ENCODE peak calls at places on chromosome 12, in nine cellular contexts. I is ovary, M is IMR-90, H is GM12891, Z is A549, G is breast epithelium, T is adrenal gland, V is heart left ventricle, P is uterus. L is an unnamed sample.

GRCh38 chr12:85076688-85077430 is 40.7 kb downstream of the LRRIQ1 start:
- DNase-seq in I (no peak), M (peak), H (no peak), Z (peak), G (no peak), T (no peak), V (no peak), P (no peak), L (no peak)

GRCh38 chr12:42504049-42504448 is 85.5 kb downstream of the PRICKLE1 start:
- DNase-seq in I (no peak), M (peak), H (no peak), Z (no peak), G (no peak), T (no peak), V (no peak), P (no peak), L (no peak)

GRCh38 chr12:51320695-51321320 is 3.2 kb downstream of the BIN2 start:
- DNase-seq in I (no peak), M (peak), H (no peak), Z (peak), G (no peak), T (no peak), V (no peak), P (no peak), L (no peak)

GRCh38 chr12:65823481-65824313 is 586 bp upstream of the HMGA2 start:
- DNase-seq in I (peak), M (peak), H (no peak), Z (peak), G (no peak), T (peak), V (no peak), P (peak), L (peak)

GRCh38 chr12:132736913-132737312 is 24.7 kb downstream of the ANKLE2 start:
- DNase-seq in I (no peak), M (no peak), H (no peak), Z (no peak), G (no peak), T (no peak), V (no peak), P (no peak), L (no peak)

GRCh38 chr12:2412305-2412643 is 359.5 kb downstream of the CACNA1C start:
- DNase-seq in I (no peak), M (no peak), H (no peak), Z (no peak), G (no peak), T (no peak), V (no peak), P (no peak), L (no peak)

GRCh38 chr12:30764251-30764650 is 9.5 kb upstream of the CAPRIN2 start:
- DNase-seq in I (no peak), M (no peak), H (no peak), Z (no peak), G (no peak), T (no peak), V (no peak), P (no peak), L (no peak)

GRCh38 chr12:18899162-18899561 is 161.2 kb downstream of the CAPZA3 start:
- DNase-seq in I (no peak), M (no peak), H (no peak), Z (peak), G (no peak), T (no peak), V (no peak), P (no peak), L (no peak)

GRCh38 chr12:113874326-113874725 is 91.8 kb downstream of the RBM19 start:
- DNase-seq in I (no peak), M (no peak), H (no peak), Z (no peak), G (no peak), T (no peak), V (no peak), P (no peak), L (no peak)

GRCh38 chr12:15546102-15546701 is 223.9 kb downstream of the PTPRO start:
- DNase-seq in I (no peak), M (no peak), H (no peak), Z (no peak), G (no peak), T (no peak), V (no peak), P (no peak), L (no peak)

GRCh38 chr12:67534671-67535070 is 113.9 kb upstream of the DYRK2 start:
- DNase-seq in I (peak), M (peak), H (no peak), Z (peak), G (no peak), T (peak), V (peak), P (peak), L (no peak)

GRCh38 chr12:104303538-104304151 is at the start of gene EID3:
- DNase-seq in I (peak), M (peak), H (peak), Z (peak), G (peak), T (peak), V (peak), P (peak), L (peak)

GRCh38 chr12:116133609-116134214 is 143.8 kb downstream of the MED13L start:
- DNase-seq in I (no peak), M (no peak), H (no peak), Z (no peak), G (no peak), T (no peak), V (no peak), P (no peak), L (no peak)

GRCh38 chr12:32586390-32586789 is 92.7 kb upstream of the DNM1L start:
- DNase-seq in I (no peak), M (peak), H (no peak), Z (no peak), G (no peak), T (no peak), V (no peak), P (no peak), L (no peak)

GRCh38 chr12:14418526-14418925 is 53.0 kb downstream of the ATF7IP start:
- DNase-seq in I (no peak), M (peak), H (no peak), Z (no peak), G (no peak), T (no peak), V (no peak), P (no peak), L (no peak)

GRCh38 chr12:73421832-73422231 is 1115.8 kb upstream of the ATXN7L3B start:
- DNase-seq in I (no peak), M (no peak), H (no peak), Z (no peak), G (no peak), T (no peak), V (no peak), P (no peak), L (no peak)

GRCh38 chr12:64735447-64735846 is 23.8 kb downstream of the GNS start:
- DNase-seq in I (no peak), M (peak), H (no peak), Z (no peak), G (no peak), T (no peak), V (no peak), P (no peak), L (no peak)

GRCh38 chr12:78887008-78887407 is 22.4 kb downstream of the SYT1 start:
- DNase-seq in I (no peak), M (peak), H (no peak), Z (peak), G (no peak), T (no peak), V (no peak), P (no peak), L (no peak)

GRCh38 chr12:110658882-110659281 is 30.0 kb downstream of the HVCN1 start:
- DNase-seq in I (no peak), M (no peak), H (no peak), Z (no peak), G (no peak), T (no peak), V (no peak), P (no peak), L (no peak)

GRCh38 chr12:130214686-130215370 is 52.6 kb downstream of the FZD10 start:
- DNase-seq in I (no peak), M (no peak), H (no peak), Z (no peak), G (no peak), T (no peak), V (no peak), P (no peak), L (no peak)

GRCh38 chr12:32025906-32026305 is 66.7 kb downstream of the RESF1 start:
- DNase-seq in I (no peak), M (no peak), H (no peak), Z (no peak), G (no peak), T (no peak), V (no peak), P (no peak), L (no peak)

GRCh38 chr12:119627019-119627643 is 33.6 kb downstream of the TMEM233 start:
- DNase-seq in I (no peak), M (no peak), H (no peak), Z (no peak), G (no peak), T (no peak), V (no peak), P (no peak), L (no peak)

GRCh38 chr12:68222336-68222735 is 3.3 kb downstream of the IL26 start:
- DNase-seq in I (no peak), M (peak), H (no peak), Z (no peak), G (no peak), T (no peak), V (no peak), P (no peak), L (no peak)

GRCh38 chr12:15322164-15323054 is at the start of gene PTPRO:
- DNase-seq in I (no peak), M (no peak), H (peak), Z (peak), G (no peak), T (no peak), V (no peak), P (peak), L (no peak)

GRCh38 chr12:118183711-118184110 is 47.8 kb downstream of the PEBP1 start:
- DNase-seq in I (no peak), M (no peak), H (no peak), Z (no peak), G (no peak), T (no peak), V (no peak), P (no peak), L (no peak)

GRCh38 chr12:85441740-85442139 is 161.7 kb downstream of the ALX1 start:
- DNase-seq in I (no peak), M (peak), H (no peak), Z (peak), G (no peak), T (no peak), V (no peak), P (no peak), L (no peak)

DNA sequence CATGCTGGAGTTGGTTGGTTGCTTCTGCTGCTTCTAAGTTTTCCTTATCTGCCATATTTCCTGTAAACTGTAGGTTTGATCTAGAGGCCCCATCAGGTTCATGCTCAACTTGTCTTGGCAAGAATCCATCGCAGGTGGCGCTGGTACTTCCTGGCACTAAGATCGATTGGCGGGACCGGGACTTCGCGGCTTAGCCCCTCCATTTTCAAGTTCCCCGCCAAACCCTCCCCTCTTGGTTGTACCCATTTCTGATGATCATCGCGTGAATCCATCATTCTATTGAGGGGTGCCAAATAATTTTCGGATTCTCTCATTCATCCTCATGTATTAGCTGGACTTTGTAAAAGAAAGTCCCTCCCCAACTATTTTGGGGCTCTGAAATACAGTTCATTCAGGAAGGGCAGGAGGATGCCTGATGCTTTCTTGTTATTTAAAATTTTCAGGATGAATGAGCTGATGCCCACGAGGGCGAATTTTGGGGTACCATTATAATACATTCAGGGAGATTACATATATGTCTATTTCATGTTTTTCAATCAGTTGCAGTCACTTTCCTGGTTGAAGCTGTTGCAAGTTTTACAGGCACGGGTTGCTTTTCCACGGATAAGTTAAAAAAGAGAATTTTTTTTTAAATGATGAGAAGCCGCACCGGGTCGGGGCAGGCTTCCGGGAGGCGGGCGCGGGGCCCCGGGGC is 424 bp upstream of the BRI3BP start:
- DNase-seq in I (no peak), M (peak), H (no peak), Z (peak), G (no peak), T (no peak), V (no peak), P (no peak), L (no peak)
- TF ChIP-seq POLR2A in I (no peak), M (no peak), H (peak), Z (peak), G (no peak), T (no peak), V (no peak), P (no peak), L (no peak)

DNA sequence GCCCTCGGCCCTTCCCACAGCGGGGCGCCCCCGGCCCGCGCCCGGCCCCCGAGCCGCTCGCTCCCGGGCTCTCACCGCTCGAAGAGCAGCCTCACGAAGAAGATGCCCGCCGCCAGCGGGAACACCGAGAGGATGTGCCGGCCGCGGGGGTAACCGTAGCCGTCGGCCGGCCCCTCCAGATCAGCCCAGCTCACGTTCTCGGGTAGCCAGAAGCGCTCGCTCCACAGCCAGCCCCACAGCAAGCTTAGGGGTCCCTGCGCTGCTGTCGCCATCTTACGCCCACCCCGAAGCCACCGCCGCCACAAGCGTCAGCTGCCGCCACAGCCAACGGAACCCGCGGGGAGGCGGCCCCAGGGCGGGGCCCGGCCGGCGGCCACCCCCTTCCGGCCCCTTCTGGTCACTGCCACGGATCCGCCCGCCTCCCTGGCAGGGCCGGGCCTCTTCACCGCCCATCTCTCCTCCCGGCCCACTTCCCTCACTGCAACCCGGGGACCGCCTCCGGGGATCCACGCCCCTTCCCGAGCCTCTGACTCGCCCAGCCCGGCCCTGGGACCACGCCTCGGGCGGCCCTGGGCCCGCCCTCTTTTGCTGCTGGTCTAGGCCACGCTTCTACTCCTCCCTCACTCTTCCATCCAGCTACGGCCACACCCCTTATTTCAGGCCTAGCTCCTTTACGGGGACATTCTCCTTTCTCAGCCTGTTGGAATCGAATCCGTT is at the start of gene CERS5:
- DNase-seq in I (peak), M (peak), H (peak), Z (peak), G (peak), T (peak), V (peak), P (peak), L (peak)
- TF ChIP-seq POLR2A in I (peak), M (peak), H (peak), Z (peak), G (peak), T (peak), V (no peak), P (peak), L (peak)

DNA sequence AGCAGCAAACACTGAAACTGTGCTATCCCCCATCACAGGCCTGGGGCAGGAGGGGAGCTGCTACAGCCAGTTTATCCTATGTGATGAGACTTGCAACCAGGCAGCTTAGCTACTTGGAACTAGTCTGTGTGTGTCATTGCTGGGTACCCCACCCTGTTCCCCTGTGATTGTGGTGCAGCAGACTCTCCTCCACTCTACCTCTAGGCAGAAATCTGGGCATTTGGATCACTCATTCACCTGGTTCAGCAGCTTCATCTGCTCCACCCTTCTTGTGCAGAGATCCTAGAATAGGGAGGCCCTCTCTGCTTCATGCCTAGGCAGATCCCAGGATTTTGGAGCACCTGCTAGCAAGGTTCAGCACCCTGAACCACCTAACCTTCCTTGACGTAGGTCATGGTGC is 8.8 kb downstream of the TAS2R13 start:
- DNase-seq in I (no peak), M (no peak), H (no peak), Z (no peak), G (no peak), T (no peak), V (no peak), P (no peak), L (no peak)
- TF ChIP-seq POLR2A in I (no peak), M (no peak), H (no peak), Z (no peak), G (no peak), T (no peak), V (no peak), P (no peak), L (no peak)

DNA sequence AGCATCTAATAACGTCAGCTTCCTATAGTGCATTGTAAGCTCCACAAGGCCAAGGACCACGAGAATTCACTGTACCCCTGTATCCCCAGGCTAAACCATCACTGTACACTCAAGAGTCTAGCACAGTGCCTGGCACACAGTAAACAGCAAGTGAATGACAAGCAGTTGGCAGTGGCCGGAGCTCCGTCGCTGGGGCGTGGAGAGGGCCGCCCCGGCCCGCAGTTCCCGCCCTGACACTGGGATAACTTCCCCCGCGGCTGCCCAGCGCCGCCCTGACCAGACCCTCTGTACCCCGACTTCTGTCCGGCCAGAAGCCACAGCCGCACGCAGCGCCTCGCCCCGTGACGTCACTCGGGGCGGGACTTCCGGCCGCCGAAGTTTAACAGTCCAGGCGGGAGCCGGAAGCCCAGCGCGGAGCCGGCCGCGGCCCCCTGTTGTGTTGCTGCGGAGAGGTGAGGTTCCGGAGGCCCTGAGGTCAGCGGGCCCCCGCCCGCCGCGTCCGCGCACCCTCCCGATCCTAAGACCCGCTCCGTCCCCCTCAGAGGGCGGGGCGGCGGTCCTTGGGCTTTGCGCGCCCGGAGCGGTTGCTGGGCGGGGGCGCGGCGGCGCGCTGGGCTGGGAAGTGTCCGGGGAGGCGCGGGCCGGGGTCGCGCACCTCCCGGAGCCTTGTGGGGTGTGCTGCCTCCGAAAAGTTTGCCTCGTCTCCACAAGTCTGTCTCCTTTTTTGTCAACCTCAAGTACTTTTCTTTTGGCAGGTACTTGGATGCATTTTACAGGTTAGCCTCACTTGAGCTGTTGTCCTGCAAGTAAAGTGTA is at the start of gene NEDD1:
- DNase-seq in I (peak), M (peak), H (peak), Z (peak), G (peak), T (peak), V (peak), P (peak), L (peak)
- TF ChIP-seq POLR2A in I (peak), M (peak), H (no peak), Z (peak), G (peak), T (peak), V (no peak), P (peak), L (peak)

DNA sequence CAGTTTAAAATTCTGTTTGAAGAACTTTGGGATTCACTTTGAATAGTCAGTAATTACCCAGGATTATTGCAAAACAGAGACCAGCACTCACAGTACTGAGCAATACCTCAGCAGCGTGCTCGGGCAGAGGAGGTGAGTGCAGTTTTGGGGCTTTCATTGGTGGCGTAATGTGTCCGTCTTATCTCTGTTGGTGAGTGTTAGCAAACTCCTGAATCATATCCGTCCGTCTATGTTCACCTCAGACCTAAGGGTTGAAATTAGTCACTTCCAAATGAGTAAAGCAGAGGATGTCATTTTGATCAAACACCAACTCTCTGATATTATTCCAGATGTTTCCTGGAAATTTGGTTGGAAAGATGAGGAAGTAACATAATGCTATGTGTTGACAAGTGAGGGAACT is 82.8 kb downstream of the BORCS5 start:
- DNase-seq in I (no peak), M (peak), H (no peak), Z (peak), G (no peak), T (no peak), V (no peak), P (no peak), L (no peak)
- TF ChIP-seq POLR2A in I (no peak), M (no peak), H (no peak), Z (no peak), G (no peak), T (no peak), V (no peak), P (no peak), L (no peak)

DNA sequence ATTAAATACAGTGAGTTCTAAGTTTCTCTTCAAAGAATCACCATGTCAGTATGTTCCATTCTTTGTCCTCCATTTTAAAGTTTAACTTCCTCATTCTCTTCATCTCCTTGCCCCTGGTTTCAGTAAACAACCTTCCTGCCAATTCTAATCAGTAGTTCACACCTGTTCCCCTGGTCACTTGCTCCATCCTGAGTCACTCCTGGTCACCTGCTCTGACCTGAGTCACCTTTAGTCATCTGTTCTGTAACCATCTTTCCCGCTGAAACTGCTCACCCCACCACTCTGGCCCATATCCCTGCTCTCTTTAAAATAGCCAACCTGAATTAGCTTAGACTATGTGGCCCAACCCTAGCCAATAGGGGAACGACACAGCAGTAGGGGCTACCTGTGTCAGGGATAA is 1447.4 kb upstream of the TMEM132C start:
- DNase-seq in I (no peak), M (no peak), H (no peak), Z (no peak), G (no peak), T (no peak), V (no peak), P (no peak), L (no peak)
- TF ChIP-seq POLR2A in I (no peak), M (no peak), H (no peak), Z (no peak), G (no peak), T (no peak), V (no peak), P (no peak), L (no peak)